ENCODE peak calls at places on chromosomes 4 and X, in four cellular contexts. S is psoas muscle, J is AG09309, X is left lung. L is an unnamed sample.

GRCh38 chrX:107978707-107979307 is 3.4 kb downstream of the TEX13B start:
- DNase-seq in S (no peak), J (no peak), X (no peak), L (peak; percentile 5)

GRCh38 chr4:147964519-147964918 is 232.6 kb downstream of the ARHGAP10 start:
- DNase-seq in X (no peak), J (no peak), S (no peak), L (no peak)

GRCh38 chr4:3224971-3225850 is 23.7 kb upstream of the MSANTD1 start:
- DNase-seq in J (no peak), S (peak; percentile 39), X (peak; percentile 74), L (no peak)

GRCh38 chr4:80387390-80388283 is 52.1 kb downstream of the CFAP299 start:
- DNase-seq in S (no peak), X (peak; percentile 66), J (no peak), L (no peak)

GRCh38 chr4:82380344-82380743 is 6.6 kb upstream of the HNRNPD start:
- DNase-seq in X (no peak), S (peak; percentile 75), J (no peak), L (no peak)

GRCh38 chr4:138308421-138308820 is 66.3 kb upstream of the SLC7A11 start:
- DNase-seq in J (no peak), S (no peak), X (no peak), L (peak; percentile 70)

GRCh38 chr4:71300964-71301363 is 37.9 kb upstream of the SLC4A4 start:
- DNase-seq in X (no peak), S (no peak), J (no peak), L (no peak)

GRCh38 chrX:153405426-153405825 is 4.3 kb upstream of the PNMA6E start:
- DNase-seq in J (no peak), S (no peak), X (no peak), L (no peak)

GRCh38 chr4:52250124-52250523 is 199.0 kb downstream of the SPATA18 start:
- DNase-seq in S (peak; percentile 51), J (no peak), X (no peak), L (peak; percentile 3)

GRCh38 chr4:65007841-65008439 is 598.7 kb upstream of the TECRL start:
- DNase-seq in S (no peak), J (peak; percentile 2), X (no peak), L (peak; percentile 66)

GRCh38 chr4:26978387-26979071 is 117.9 kb downstream of the STIM2 start:
- DNase-seq in X (no peak), J (no peak), S (no peak), L (no peak)

GRCh38 chr4:15381806-15382338 is 46.0 kb upstream of the C1QTNF7 start:
- DNase-seq in J (no peak), X (no peak), S (no peak), L (no peak)

GRCh38 chr4:170089743-170090666 is at the start of gene AADAT:
- DNase-seq in S (peak; percentile 89), J (peak; percentile 25), X (peak; percentile 89), L (peak; percentile 71)
- H3K4me3 ChIP-seq in S (peak within 1 kb of the TSS; percentile 76), J (peak within 1 kb of the TSS; percentile 66), X (peak within 1 kb of the TSS; percentile 49), L (peak within 1 kb of the TSS; percentile 67)

GRCh38 chrX:24693453-24694202 is at the start of gene POLA1:
- DNase-seq in J (peak; percentile 82), X (peak; percentile 92), S (peak; percentile 97), L (peak; percentile 96)
- TF ChIP-seq CTCF in J (peak; percentile 11), X (no peak), S (peak; percentile 10), L (no peak)

DNA sequence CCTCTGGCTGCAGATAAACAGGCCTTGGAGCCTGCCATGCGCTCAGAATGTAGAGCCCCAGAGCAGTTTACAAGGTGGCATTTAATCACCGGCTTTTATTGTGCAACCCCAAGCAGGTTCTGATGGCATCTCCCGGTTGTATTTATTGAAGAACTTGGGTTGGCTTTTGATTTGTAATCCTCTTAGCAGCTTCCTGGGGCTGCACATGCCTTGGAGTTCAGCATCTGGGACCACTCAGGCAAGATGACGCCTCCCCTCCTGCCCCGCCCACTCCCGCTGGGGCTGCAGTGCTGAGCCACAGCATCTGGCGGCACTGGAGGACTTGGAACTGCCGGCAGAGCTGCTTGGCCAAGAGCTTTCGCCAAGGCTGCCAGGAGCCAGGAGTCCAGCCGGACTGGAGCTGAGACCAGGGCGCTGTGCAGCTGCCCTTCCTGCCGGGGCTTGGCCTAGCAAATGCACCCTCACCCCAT is 5.3 kb downstream of the HTRA3 start:
- DNase-seq in S (peak; percentile 95), X (peak; percentile 79), J (peak; percentile 92), L (peak; percentile 93)
- H3K4me3 ChIP-seq in S (no peak overlapping the region), X (no peak overlapping the region), J (no peak overlapping the region), L (no peak overlapping the region)

GRCh38 chrX:118761950-118762725 is 34.7 kb downstream of the IL13RA1 start:
- DNase-seq in J (no peak), S (no peak), X (no peak), L (no peak)
- TF ChIP-seq CTCF in J (no peak), S (no peak), X (no peak), L (no peak)

GRCh38 chr4:38177792-38178665 is 217.8 kb downstream of the PTTG2 start:
- DNase-seq in S (peak; percentile 91), J (no peak), X (peak; percentile 89), L (no peak)

GRCh38 chr4:38178666-38178995 is 218.4 kb downstream of the PTTG2 start:
- DNase-seq in X (no peak), J (no peak), S (no peak), L (no peak)

GRCh38 chr4:38177035-38177791 is 217.0 kb downstream of the PTTG2 start:
- DNase-seq in S (no peak), X (peak; percentile 47), J (no peak), L (peak; percentile 67)

GRCh38 chr4:38173935-38174334 is 213.7 kb downstream of the PTTG2 start:
- DNase-seq in S (no peak), J (no peak), X (no peak), L (no peak)

GRCh38 chr4:38174811-38175210 is 214.6 kb downstream of the PTTG2 start:
- DNase-seq in S (no peak), X (no peak), J (no peak), L (peak; percentile 24)
- H3K4me3 ChIP-seq in S (no peak overlapping the region), X (no peak overlapping the region), J (no peak overlapping the region), L (no peak overlapping the region)

GRCh38 chr4:113893546-113893945 is 85.9 kb downstream of the ARSJ start:
- DNase-seq in S (no peak), X (no peak), J (no peak), L (no peak)
- TF ChIP-seq CTCF in S (no peak), X (no peak), J (peak; percentile 28), L (peak; percentile 20)

L was measured in astrocyte of the spinal cord.